ENCODE peak calls at places on chromosomes 2 and 18, in eight cellular contexts. O is coronary artery, Q is lower leg skin, K is choroid plexus epithelial cell, G is OCI-LY7, C is fibroblast of mammary gland, T is BJ, R is AG10803. M is an unnamed sample.

GRCh38 chr2:165594935-165595255 is 125.4 kb downstream of the CSRNP3 start:
- DNase-seq in O (no peak), Q (no peak), K (no peak), G (peak; percentile 72), C (no peak), T (no peak), R (no peak), M (no peak)

GRCh38 chr2:218582085-218582484 is 13.4 kb downstream of the CNOT9 start:
- DNase-seq in O (no peak), Q (no peak), K (peak; percentile 59), G (no peak), C (peak; percentile 88), T (no peak), R (peak; percentile 55), M (peak; percentile 34)

GRCh38 chr2:42028571-42029148 is 19.2 kb upstream of the PKDCC start:
- DNase-seq in O (no peak), Q (peak; percentile 42), K (peak; percentile 37), G (no peak), C (no peak), T (no peak), R (no peak), M (no peak)

GRCh38 chr2:240213226-240213475 is 72.7 kb upstream of the OTOS start:
- DNase-seq in O (no peak), Q (peak; percentile 64), K (no peak), G (no peak), C (no peak), T (no peak), R (no peak), M (no peak)

GRCh38 chr2:150234787-150235512 is 252.5 kb downstream of the RND3 start:
- DNase-seq in O (no peak), Q (no peak), K (peak; percentile 73), G (no peak), C (peak; percentile 95), T (peak; percentile 85), R (peak; percentile 97), M (peak; percentile 88)

GRCh38 chr2:222915092-222915957 is 54.5 kb downstream of the ACSL3 start:
- DNase-seq in O (no peak), Q (no peak), K (peak; percentile 60), G (peak; percentile 46), C (peak; percentile 49), T (no peak), R (peak; percentile 40), M (no peak)

GRCh38 chr2:145007673-145008263 is 487.8 kb upstream of the ZEB2 start:
- DNase-seq in O (no peak), Q (no peak), K (peak; percentile 66), G (no peak), C (peak; percentile 89), T (no peak), R (no peak), M (no peak)

GRCh38 chr2:182891611-182892010 is 25.2 kb upstream of the FRZB start:
- DNase-seq in O (no peak), Q (no peak), K (no peak), G (no peak), C (no peak), T (no peak), R (no peak), M (no peak)

GRCh38 chr2:39665811-39666488 is at the start of gene TMEM178A:
- DNase-seq in O (no peak), Q (no peak), K (no peak), G (no peak), C (no peak), T (no peak), R (no peak), M (no peak)

GRCh38 chr18:59719533-59720325 is 22.5 kb upstream of the CCBE1 start:
- DNase-seq in O (no peak), Q (no peak), K (peak; percentile 62), G (no peak), C (peak; percentile 94), T (peak; percentile 69), R (peak; percentile 97), M (peak; percentile 61)

GRCh38 chr2:10883880-10884529 is 27.7 kb upstream of the KCNF1 start:
- DNase-seq in O (no peak), Q (peak; percentile 29), K (no peak), G (no peak), C (no peak), T (no peak), R (no peak), M (no peak)

GRCh38 chr18:79911871-79912270 is 39.6 kb downstream of the SLC66A2 start:
- DNase-seq in O (no peak), Q (no peak), K (no peak), G (no peak), C (no peak), T (no peak), R (no peak), M (no peak)

GRCh38 chr2:239831272-239831731 is 193.8 kb downstream of the NDUFA10 start:
- DNase-seq in O (peak; percentile 14), Q (peak; percentile 81), K (no peak), G (no peak), C (no peak), T (no peak), R (no peak), M (no peak)

GRCh38 chr2:218780851-218781690 is 876 bp upstream of the CYP27A1 start:
- DNase-seq in O (no peak), Q (no peak), K (no peak), G (no peak), C (no peak), T (no peak), R (no peak), M (no peak)

GRCh38 chr18:12296087-12296403 is 12.0 kb upstream of the TUBB6 start:
- DNase-seq in O (no peak), Q (no peak), K (no peak), G (no peak), C (peak; percentile 56), T (no peak), R (peak; percentile 27), M (no peak)

GRCh38 chr18:28149810-28150420 is 27.0 kb downstream of the CDH2 start:
- DNase-seq in O (no peak), Q (no peak), K (no peak), G (no peak), C (no peak), T (no peak), R (no peak), M (no peak)

GRCh38 chr2:96895709-96896651 is 26.1 kb upstream of the SEMA4C start:
- DNase-seq in O (no peak), Q (no peak), K (no peak), G (peak; percentile 21), C (no peak), T (no peak), R (no peak), M (no peak)

DNA sequence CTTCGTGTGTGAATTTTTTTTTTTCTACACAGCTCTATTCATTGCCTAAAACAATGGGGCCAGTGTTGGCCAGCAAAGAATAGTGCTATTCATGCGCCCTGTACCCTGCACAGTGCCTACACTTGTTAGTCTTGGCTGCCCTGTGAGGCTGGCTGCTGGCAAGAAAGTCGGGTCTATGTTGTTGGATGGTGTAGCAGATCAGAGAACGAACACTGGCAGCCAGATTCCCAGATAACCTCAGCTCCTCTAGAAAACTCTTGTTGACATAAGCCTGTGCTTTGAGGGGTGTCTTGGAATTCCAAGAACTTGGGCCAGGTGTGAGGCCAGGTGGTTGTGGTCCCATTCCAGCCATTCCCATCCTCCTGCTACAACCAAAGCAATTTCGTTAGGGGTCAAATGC is 455.7 kb upstream of the TCF4 start:
- DNase-seq in O (no peak), Q (no peak), K (no peak), G (no peak), C (no peak), T (no peak), R (no peak), M (no peak)
- H3K4me3 ChIP-seq in O (no peak overlapping the region), Q (no peak overlapping the region), K (no peak overlapping the region), G (no peak overlapping the region), C (no peak overlapping the region), T (no peak overlapping the region), R (no peak overlapping the region), M (no peak overlapping the region)

DNA sequence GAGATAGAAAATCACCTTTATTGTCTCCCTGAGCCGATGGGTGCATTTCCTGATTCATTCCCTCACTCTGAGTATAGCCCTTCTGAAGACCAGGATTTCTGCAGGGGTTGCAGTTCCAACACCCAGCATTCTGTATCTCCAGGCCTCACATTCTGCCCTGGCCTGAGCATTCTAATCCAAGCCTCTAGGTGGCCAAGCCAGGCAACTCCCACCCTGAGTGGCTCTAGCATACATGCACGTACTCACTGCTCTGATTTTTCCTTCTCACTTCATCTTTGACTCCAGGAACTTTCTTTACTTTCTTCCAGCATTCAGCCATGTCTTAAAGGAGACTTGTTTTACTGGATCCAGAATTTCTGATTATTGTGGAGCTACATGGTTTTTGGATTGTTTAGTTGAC is 100.7 kb upstream of the STK39 start:
- DNase-seq in O (no peak), Q (no peak), K (peak; percentile 81), G (peak; percentile 11), C (peak; percentile 40), T (no peak), R (peak; percentile 24), M (no peak)
- TF ChIP-seq CTCF in O (no peak), Q (no peak), K (peak; percentile 83), G (peak; percentile 52), C (peak; percentile 62), T (peak; percentile 57), R (peak; percentile 52), M (peak; percentile 52)

DNA sequence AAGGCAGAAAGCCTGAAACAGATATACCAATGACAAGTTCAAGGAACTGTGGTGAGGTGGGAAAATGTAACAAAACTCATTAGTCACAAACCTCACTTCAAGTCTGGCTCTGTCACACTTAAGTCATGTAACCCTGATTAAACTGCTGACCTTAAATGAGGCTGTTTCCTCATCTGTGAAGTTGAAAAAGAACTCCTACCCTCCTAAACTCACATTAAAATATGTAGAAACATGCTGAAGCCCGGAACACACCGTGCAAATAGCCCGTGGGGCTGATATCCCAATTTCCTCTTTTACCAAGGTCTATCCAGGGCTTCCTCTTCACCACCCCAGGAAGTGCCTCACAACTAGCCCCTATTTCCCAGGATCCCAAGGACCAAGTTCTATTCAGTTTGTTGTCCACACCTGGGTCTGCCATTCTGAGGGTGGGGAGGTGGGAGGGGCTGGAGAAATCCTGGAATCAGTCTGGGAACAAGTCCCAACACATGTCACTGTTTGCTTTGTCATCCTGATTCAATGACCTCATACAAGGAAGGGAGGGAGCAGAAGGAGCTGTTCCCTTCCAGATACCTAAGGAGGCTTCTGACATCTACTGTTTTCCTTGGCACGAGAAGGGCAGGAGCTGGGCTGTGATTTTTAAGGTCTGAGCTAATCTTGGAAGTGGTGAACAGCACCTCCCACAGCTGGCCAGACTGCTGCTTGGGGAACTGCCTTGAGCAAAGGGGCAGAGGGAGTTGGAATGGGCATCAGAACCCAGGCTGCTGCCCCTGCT is 42.3 kb downstream of the SLC4A1AP start:
- DNase-seq in O (peak; percentile 96), Q (peak; percentile 91), K (peak; percentile 90), G (no peak), C (peak; percentile 98), T (peak; percentile 94), R (peak; percentile 94), M (peak; percentile 86)
- H3K4me3 ChIP-seq in O (peak overlapping the region; percentile 12), Q (no peak overlapping the region), K (no peak overlapping the region), G (no peak overlapping the region), C (no peak overlapping the region), T (no peak overlapping the region), R (no peak overlapping the region), M (no peak overlapping the region)

GRCh38 chr2:70608373-70608772 is 54.7 kb upstream of the TGFA start:
- DNase-seq in O (no peak), Q (no peak), K (no peak), G (no peak), C (no peak), T (no peak), R (no peak), M (no peak)
- TF ChIP-seq CTCF in O (no peak), Q (no peak), K (no peak), G (no peak), C (no peak), T (no peak), R (no peak), M (no peak)

M was measured in AG09309.